ENCODE peak calls at places on chromosome 3, in nine cellular contexts. Q is pulmonary artery endothelial cell, Z is NCI-H1092, T is cardiac muscle cell, I is fibroblast of the conjunctiva, W is upper lobe of right lung, S is NCI-H1694 treated with DMSO at 0.1 percent for 48 hours, C is endothelial cell, H is SW480. F is an unnamed sample.

GRCh38 chr3:184016820-184017671 is 638 bp downstream of the ABCC5 start:
- DNase-seq in Q (no peak), Z (peak), T (peak), I (no peak), W (peak), S (peak), C (peak), H (peak), F (no peak)

GRCh38 chr3:99250272-99250671 is 348.8 kb upstream of the DCBLD2 start:
- DNase-seq in Q (no peak), Z (no peak), T (no peak), I (no peak), W (no peak), S (no peak), C (no peak), H (peak), F (no peak)

GRCh38 chr3:167066977-167067843 is 312.9 kb downstream of the ZBBX start:
- DNase-seq in Q (no peak), Z (peak), T (peak), I (no peak), W (no peak), S (no peak), C (no peak), H (no peak), F (peak)

GRCh38 chr3:157128771-157129671 is 30.9 kb downstream of the CCNL1 start:
- DNase-seq in Q (no peak), Z (no peak), T (peak), I (no peak), W (no peak), S (no peak), C (no peak), H (peak), F (no peak)

GRCh38 chr3:185934726-185935464 is 2.9 kb downstream of the TRA2B start:
- DNase-seq in Q (no peak), Z (no peak), T (no peak), I (no peak), W (no peak), S (no peak), C (no peak), H (no peak), F (no peak)

GRCh38 chr3:132570011-132570410 is 27.1 kb upstream of the ACKR4 start:
- DNase-seq in Q (no peak), Z (no peak), T (no peak), I (no peak), W (no peak), S (no peak), C (no peak), H (no peak), F (no peak)

GRCh38 chr3:174408310-174408709 is 450.8 kb upstream of the NAALADL2 start:
- DNase-seq in Q (no peak), Z (no peak), T (no peak), I (peak), W (no peak), S (no peak), C (no peak), H (no peak), F (no peak)

GRCh38 chr3:173653781-173654180 is 256.2 kb downstream of the NLGN1 start:
- DNase-seq in Q (no peak), Z (no peak), T (no peak), I (no peak), W (no peak), S (no peak), C (no peak), H (no peak), F (peak)

GRCh38 chr3:8757551-8758518 is 11.6 kb downstream of the OXTR start:
- DNase-seq in Q (no peak), Z (no peak), T (no peak), I (no peak), W (no peak), S (no peak), C (no peak), H (no peak), F (no peak)

GRCh38 chr3:39113291-39113690 is 5.8 kb downstream of the TTC21A start:
- DNase-seq in Q (no peak), Z (no peak), T (no peak), I (no peak), W (no peak), S (no peak), C (no peak), H (no peak), F (no peak)

GRCh38 chr3:115245437-115245836 is 98.3 kb upstream of the ZBTB20 start:
- DNase-seq in Q (peak), Z (no peak), T (no peak), I (peak), W (no peak), S (no peak), C (no peak), H (no peak), F (no peak)

GRCh38 chr3:157447026-157447694 is 10.5 kb downstream of the PTX3 start:
- DNase-seq in Q (no peak), Z (no peak), T (no peak), I (peak), W (no peak), S (peak), C (no peak), H (peak), F (peak)

GRCh38 chr3:127368186-127369032 is 80.6 kb upstream of the PRR20G start:
- DNase-seq in Q (no peak), Z (peak), T (no peak), I (no peak), W (peak), S (no peak), C (no peak), H (no peak), F (no peak)

GRCh38 chr3:185935465-185936263 is 2.1 kb downstream of the TRA2B start:
- DNase-seq in Q (no peak), Z (no peak), T (no peak), I (no peak), W (no peak), S (no peak), C (no peak), H (no peak), F (no peak)

GRCh38 chr3:36993326-36994283 is at the start of gene MLH1:
- DNase-seq in Q (peak), Z (no peak), T (peak), I (peak), W (peak), S (no peak), C (peak), H (peak), F (no peak)

GRCh38 chr3:84074767-84075166 is 884.0 kb upstream of the CADM2 start:
- DNase-seq in Q (no peak), Z (no peak), T (no peak), I (no peak), W (no peak), S (no peak), C (no peak), H (no peak), F (no peak)

GRCh38 chr3:175121225-175121624 is 262.1 kb downstream of the NAALADL2 start:
- DNase-seq in Q (no peak), Z (no peak), T (no peak), I (no peak), W (no peak), S (no peak), C (no peak), H (no peak), F (no peak)

GRCh38 chr3:38738630-38739395 is 77.2 kb downstream of the SCN10A start:
- DNase-seq in Q (no peak), Z (peak), T (peak), I (peak), W (no peak), S (no peak), C (peak), H (peak), F (no peak)

GRCh38 chr3:27960133-27960532 is 238.0 kb upstream of the EOMES start:
- DNase-seq in Q (no peak), Z (no peak), T (no peak), I (no peak), W (no peak), S (no peak), C (no peak), H (peak), F (no peak)

GRCh38 chr3:60610441-60611112 is 640.7 kb downstream of the FHIT start:
- DNase-seq in Q (no peak), Z (no peak), T (no peak), I (peak), W (peak), S (no peak), C (no peak), H (no peak), F (no peak)

GRCh38 chr3:14113964-14114667 is 10.6 kb downstream of the CHCHD4 start:
- DNase-seq in Q (no peak), Z (no peak), T (no peak), I (no peak), W (no peak), S (no peak), C (no peak), H (no peak), F (no peak)

GRCh38 chr3:119575507-119575906 is 3.8 kb upstream of the ADPRH start:
- DNase-seq in Q (no peak), Z (no peak), T (no peak), I (no peak), W (no peak), S (no peak), C (no peak), H (no peak), F (no peak)

GRCh38 chr3:98885851-98886250 is 15.6 kb downstream of the DCBLD2 start:
- DNase-seq in Q (no peak), Z (no peak), T (no peak), I (no peak), W (no peak), S (no peak), C (no peak), H (no peak), F (no peak)

GRCh38 chr3:42043116-42043796 is 47.9 kb upstream of the TRAK1 start:
- DNase-seq in Q (peak), Z (peak), T (peak), I (no peak), W (no peak), S (no peak), C (peak), H (no peak), F (peak)

GRCh38 chr3:80688814-80689213 is 921.0 kb upstream of the ROBO1 start:
- DNase-seq in Q (peak), Z (no peak), T (peak), I (peak), W (no peak), S (peak), C (no peak), H (peak), F (no peak)

GRCh38 chr3:161939919-161940693 is 443.5 kb downstream of the OTOL1 start:
- DNase-seq in Q (no peak), Z (no peak), T (no peak), I (no peak), W (no peak), S (no peak), C (no peak), H (no peak), F (no peak)

GRCh38 chr3:139940622-139941021 is 5.6 kb downstream of the CLSTN2 start:
- DNase-seq in Q (no peak), Z (no peak), T (no peak), I (no peak), W (no peak), S (no peak), C (no peak), H (no peak), F (no peak)

GRCh38 chr3:158711886-158712285 is 20.4 kb downstream of the RARRES1 start:
- DNase-seq in Q (no peak), Z (no peak), T (no peak), I (peak), W (no peak), S (no peak), C (no peak), H (no peak), F (no peak)

GRCh38 chr3:172376402-172376801 is 71.9 kb downstream of the GHSR start:
- DNase-seq in Q (no peak), Z (no peak), T (no peak), I (no peak), W (no peak), S (no peak), C (no peak), H (no peak), F (no peak)

GRCh38 chr3:77541203-77541922 is 501.5 kb downstream of the ROBO2 start:
- DNase-seq in Q (no peak), Z (no peak), T (peak), I (no peak), W (no peak), S (no peak), C (no peak), H (no peak), F (no peak)

GRCh38 chr3:37243811-37244748 is 69.7 kb upstream of the LRRFIP2 start:
- DNase-seq in Q (no peak), Z (peak), T (peak), I (peak), W (peak), S (no peak), C (peak), H (peak), F (no peak)

GRCh38 chr3:52479037-52479875 is 15.9 kb upstream of the STAB1 start:
- DNase-seq in Q (no peak), Z (no peak), T (no peak), I (no peak), W (no peak), S (no peak), C (no peak), H (no peak), F (no peak)

GRCh38 chr3:178455264-178455663 is 81.0 kb upstream of the KCNMB2 start:
- DNase-seq in Q (no peak), Z (no peak), T (no peak), I (no peak), W (no peak), S (no peak), C (no peak), H (no peak), F (no peak)

GRCh38 chr3:184275961-184276910 is at the start of gene ECE2:
- DNase-seq in Q (no peak), Z (no peak), T (no peak), I (no peak), W (no peak), S (no peak), C (no peak), H (no peak), F (no peak)

GRCh38 chr3:18441521-18441920 is 16.4 kb upstream of the SATB1 start:
- DNase-seq in Q (no peak), Z (no peak), T (no peak), I (no peak), W (no peak), S (no peak), C (no peak), H (no peak), F (no peak)

GRCh38 chr3:154421067-154421466 is 8.9 kb downstream of the GPR149 start:
- DNase-seq in Q (no peak), Z (no peak), T (peak), I (no peak), W (no peak), S (no peak), C (peak), H (no peak), F (no peak)

GRCh38 chr3:72725229-72725628 is 123.0 kb downstream of the SHQ1 start:
- DNase-seq in Q (no peak), Z (no peak), T (no peak), I (no peak), W (no peak), S (no peak), C (no peak), H (no peak), F (no peak)

F was measured in NCI-H524 treated with DMSO at 0.1 percent for 48 hours.